ENCODE peak calls at places on chromosomes 3 and 15, in nine cellular contexts. K, P, L, D, M, C, Z, W and F are unnamed samples.

GRCh38 chr3:165210132-165210531 is 13.9 kb upstream of the SLITRK3 start:
- ATAC-seq in K (no peak), P (no peak), L (no peak), D (no peak), M (no peak), C (no peak), Z (no peak), W (no peak), F (no peak)

GRCh38 chr15:99016680-99017321 is 9.2 kb upstream of the PGPEP1L start:
- ATAC-seq in K (no peak), P (no peak), L (no peak), D (no peak), M (no peak), C (peak), Z (no peak), W (no peak), F (no peak)

GRCh38 chr3:42037318-42037945 is 53.7 kb upstream of the TRAK1 start:
- ATAC-seq in K (no peak), P (no peak), L (peak), D (no peak), M (no peak), C (no peak), Z (no peak), W (no peak), F (peak)

GRCh38 chr15:75354454-75354853 is 7.6 kb downstream of the NEIL1 start:
- ATAC-seq in K (no peak), P (peak), L (no peak), D (no peak), M (no peak), C (no peak), Z (no peak), W (no peak), F (no peak)

GRCh38 chr3:180523040-180523439 is 78.9 kb upstream of the TTC14 start:
- ATAC-seq in K (no peak), P (no peak), L (no peak), D (no peak), M (no peak), C (no peak), Z (no peak), W (no peak), F (no peak)

GRCh38 chr15:65028338-65028737 is 1.1 kb downstream of the MTFMT start:
- ATAC-seq in K (no peak), P (no peak), L (no peak), D (no peak), M (no peak), C (no peak), Z (peak), W (no peak), F (no peak)

GRCh38 chr15:59741274-59741906 is 52.3 kb upstream of the BNIP2 start:
- ATAC-seq in K (no peak), P (peak), L (no peak), D (no peak), M (no peak), C (peak), Z (no peak), W (no peak), F (no peak)

GRCh38 chr3:172675371-172676193 is 35.3 kb downstream of the NCEH1 start:
- ATAC-seq in K (no peak), P (peak), L (no peak), D (peak), M (no peak), C (peak), Z (peak), W (peak), F (no peak)

GRCh38 chr3:62805578-62805977 is 69.6 kb downstream of the CADPS start:
- ATAC-seq in K (no peak), P (peak), L (no peak), D (no peak), M (no peak), C (no peak), Z (no peak), W (no peak), F (no peak)

GRCh38 chr3:48215466-48215865 is 7.8 kb upstream of the CAMP start:
- ATAC-seq in K (no peak), P (no peak), L (no peak), D (no peak), M (no peak), C (peak), Z (peak), W (no peak), F (no peak)

GRCh38 chr3:107143206-107143605 is 234.0 kb upstream of the CCDC54 start:
- ATAC-seq in K (no peak), P (no peak), L (no peak), D (no peak), M (no peak), C (no peak), Z (no peak), W (no peak), F (no peak)

GRCh38 chr3:71581451-71581980 is 2.0 kb downstream of the FOXP1 start:
- ATAC-seq in K (peak), P (peak), L (no peak), D (peak), M (no peak), C (peak), Z (peak), W (no peak), F (peak)

GRCh38 chr3:42265059-42265991 is 660 bp downstream of the CCK start:
- ATAC-seq in K (no peak), P (no peak), L (no peak), D (no peak), M (no peak), C (peak), Z (no peak), W (no peak), F (no peak)

GRCh38 chr15:74662064-74662860 is 33.6 kb downstream of the EDC3 start:
- ATAC-seq in K (no peak), P (no peak), L (no peak), D (no peak), M (no peak), C (no peak), Z (no peak), W (no peak), F (no peak)

GRCh38 chr3:128532007-128532983 is 39.3 kb upstream of the GATA2 start:
- ATAC-seq in K (no peak), P (no peak), L (no peak), D (no peak), M (no peak), C (no peak), Z (no peak), W (no peak), F (no peak)

GRCh38 chr3:46778101-46778500 is 60.4 kb upstream of the PRSS50 start:
- ATAC-seq in K (no peak), P (no peak), L (no peak), D (no peak), M (no peak), C (no peak), Z (no peak), W (peak), F (peak)

GRCh38 chr3:58323795-58324674 is 8.7 kb upstream of the PXK start:
- ATAC-seq in K (peak), P (no peak), L (peak), D (peak), M (peak), C (no peak), Z (no peak), W (peak), F (peak)

GRCh38 chr3:164730810-164731209 is 347.5 kb downstream of the SI start:
- ATAC-seq in K (no peak), P (peak), L (no peak), D (no peak), M (no peak), C (no peak), Z (no peak), W (no peak), F (no peak)

GRCh38 chr15:101514318-101514717 is 24.8 kb upstream of the PCSK6 start:
- ATAC-seq in K (no peak), P (no peak), L (no peak), D (no peak), M (no peak), C (no peak), Z (no peak), W (no peak), F (no peak)

GRCh38 chr15:40754574-40754882 is 526 bp downstream of the RMDN3 start:
- ATAC-seq in K (peak), P (peak), L (peak), D (peak), M (peak), C (peak), Z (peak), W (peak), F (peak)

GRCh38 chr3:11570789-11571495 is 72.8 kb downstream of the VGLL4 start:
- ATAC-seq in K (no peak), P (no peak), L (no peak), D (no peak), M (no peak), C (peak), Z (no peak), W (no peak), F (no peak)

GRCh38 chr3:50322386-50323091 is at the start of gene HYAL2:
- ATAC-seq in K (no peak), P (peak), L (no peak), D (no peak), M (no peak), C (no peak), Z (peak), W (no peak), F (no peak)

GRCh38 chr15:77180757-77181156 is 109.8 kb upstream of the TSPAN3 start:
- ATAC-seq in K (no peak), P (no peak), L (no peak), D (no peak), M (no peak), C (no peak), Z (peak), W (no peak), F (no peak)

GRCh38 chr3:141227752-141228151 is 3.9 kb upstream of the PXYLP1 start:
- ATAC-seq in K (no peak), P (no peak), L (no peak), D (no peak), M (no peak), C (no peak), Z (no peak), W (no peak), F (no peak)

GRCh38 chr15:69668049-69668705 is 215.6 kb downstream of the RPLP1 start:
- ATAC-seq in K (no peak), P (no peak), L (no peak), D (peak), M (peak), C (no peak), Z (no peak), W (peak), F (peak)

GRCh38 chr3:194631696-194632095 is 1.5 kb downstream of the TMEM44 start:
- ATAC-seq in K (no peak), P (no peak), L (no peak), D (no peak), M (no peak), C (no peak), Z (no peak), W (no peak), F (no peak)

GRCh38 chr15:50767332-50767861 is 1.9 kb upstream of the SPPL2A start:
- ATAC-seq in K (no peak), P (no peak), L (no peak), D (no peak), M (no peak), C (peak), Z (peak), W (no peak), F (no peak)

GRCh38 chr3:111975131-111975530 is 3.7 kb upstream of the ABHD10 start:
- ATAC-seq in K (no peak), P (no peak), L (no peak), D (no peak), M (no peak), C (no peak), Z (no peak), W (no peak), F (no peak)

GRCh38 chr3:146217324-146217723 is 33.6 kb downstream of the PLSCR4 start:
- ATAC-seq in K (no peak), P (no peak), L (no peak), D (no peak), M (no peak), C (no peak), Z (no peak), W (no peak), F (no peak)

GRCh38 chr3:71225951-71226564 is 357.5 kb downstream of the FOXP1 start:
- ATAC-seq in K (peak), P (no peak), L (no peak), D (peak), M (peak), C (peak), Z (peak), W (peak), F (no peak)

GRCh38 chr3:134803051-134803505 is 8.0 kb downstream of the EPHB1 start:
- ATAC-seq in K (peak), P (no peak), L (peak), D (no peak), M (peak), C (no peak), Z (no peak), W (no peak), F (peak)

GRCh38 chr15:79978260-79978659 is 7.3 kb upstream of the BCL2A1 start:
- ATAC-seq in K (no peak), P (no peak), L (no peak), D (no peak), M (no peak), C (peak), Z (peak), W (no peak), F (peak)

GRCh38 chr3:14899993-14900618 is 47.3 kb upstream of the NR2C2 start:
- ATAC-seq in K (no peak), P (peak), L (no peak), D (no peak), M (no peak), C (no peak), Z (no peak), W (no peak), F (no peak)

GRCh38 chr3:122246214-122246613 is 62.7 kb downstream of the CASR start:
- ATAC-seq in K (no peak), P (no peak), L (no peak), D (no peak), M (no peak), C (no peak), Z (peak), W (peak), F (no peak)